ENCODE peak calls at places on chromosomes 16 and 17, in nine cellular contexts. C is WTC11; S is GM04503; L is Calu3; I is mesothelial cell of epicardium; J is activated CD4-positive, CD25-positive, alpha-beta regulatory T cell; T is esophagus squamous epithelium; R is H9; V is left cardiac atrium. X is an unnamed sample.

GRCh38 chr17:45403906-45404490 is 28.7 kb downstream of the ARHGAP27 start:
- DNase-seq in L (no peak), J (no peak), V (no peak), S (no peak), I (no peak), R (peak; percentile 56), T (no peak), C (no peak), X (no peak)

GRCh38 chr16:4802659-4803287 is 340 bp upstream of the ROGDI start:
- DNase-seq in I (peak; percentile 87), V (peak; percentile 94), S (peak; percentile 50), T (peak; percentile 43), C (peak; percentile 91), L (peak; percentile 97), R (peak; percentile 95), J (peak; percentile 84), X (peak; percentile 37)

GRCh38 chr17:177155-177554 is 4.3 kb downstream of the DOC2B start:
- DNase-seq in J (no peak), V (no peak), R (no peak), T (no peak), C (no peak), S (no peak), I (no peak), L (no peak), X (no peak)

GRCh38 chr16:66293932-66294331 is 72.6 kb upstream of the CDH5 start:
- DNase-seq in C (no peak), S (no peak), J (no peak), V (no peak), T (no peak), I (no peak), L (no peak), R (peak; percentile 13), X (no peak)

GRCh38 chr17:15885770-15886169 is 59.2 kb upstream of the ADORA2B start:
- DNase-seq in I (no peak), R (no peak), L (no peak), V (no peak), C (no peak), T (no peak), J (no peak), S (no peak), X (no peak)

GRCh38 chr17:76134911-76135809 is 5.9 kb downstream of the FOXJ1 start:
- DNase-seq in L (no peak), R (peak; percentile 88), I (no peak), C (peak; percentile 69), J (no peak), T (no peak), V (no peak), S (no peak), X (no peak)

GRCh38 chr16:79337906-79338305 is 262.6 kb downstream of the MAF start:
- DNase-seq in V (no peak), I (no peak), L (no peak), C (no peak), R (no peak), J (no peak), T (no peak), S (no peak), X (no peak)

GRCh38 chr16:1474471-1474795 is 395 bp downstream of the CLCN7 start:
- DNase-seq in I (no peak), C (no peak), J (no peak), R (no peak), T (no peak), L (no peak), V (no peak), S (no peak), X (no peak)

GRCh38 chr17:40621558-40621957 is 26.1 kb downstream of the SMARCE1 start:
- DNase-seq in S (peak; percentile 10), J (no peak), C (no peak), I (no peak), T (no peak), V (no peak), L (peak; percentile 6), R (no peak), X (no peak)